ENCODE peak calls at places on chromosomes 7 and 10, in five cellular contexts. One of them, this sample, is unnamed.
A peak's percentile ranks its signal among the peaks of the same experiment; 100 is the strongest.

GRCh38 chr7:81534446-81534845 is 235.4 kb downstream of the HGF start:
- DNase-seq in NCI-H2081: no peak
- DNase-seq in epithelial cell of esophagus: peak; percentile 6
- DNase-seq in AG08396: no peak
- DNase-seq in iris pigment epithelial cell: no peak
- DNase-seq in this sample: no peak

GRCh38 chr10:43307306-43307705 is 40.4 kb upstream of the RASGEF1A start:
- DNase-seq in epithelial cell of esophagus: no peak
- DNase-seq in NCI-H2081: no peak
- DNase-seq in AG08396: no peak
- DNase-seq in iris pigment epithelial cell: no peak
- DNase-seq in this sample: no peak

GRCh38 chr7:146000882-146001281 is 115.7 kb upstream of the CNTNAP2 start:
- DNase-seq in epithelial cell of esophagus: no peak
- DNase-seq in iris pigment epithelial cell: no peak
- DNase-seq in NCI-H2081: no peak
- DNase-seq in AG08396: no peak
- DNase-seq in this sample: no peak

GRCh38 chr7:128904381-128905197 is 5.9 kb downstream of the KCP start:
- DNase-seq in NCI-H2081: peak; percentile 73
- DNase-seq in epithelial cell of esophagus: peak; percentile 69
- DNase-seq in iris pigment epithelial cell: peak; percentile 49
- DNase-seq in AG08396: peak; percentile 78
- DNase-seq in this sample: peak; percentile 67

GRCh38 chr7:33062023-33062781 is at the start of gene NT5C3A:
- DNase-seq in AG08396: peak; percentile 63
- DNase-seq in epithelial cell of esophagus: peak; percentile 56
- DNase-seq in NCI-H2081: peak; percentile 50
- DNase-seq in iris pigment epithelial cell: peak; percentile 43
- DNase-seq in this sample: no peak

GRCh38 chr7:71348751-71349415 is 216.9 kb downstream of the GALNT17 start:
- DNase-seq in AG08396: no peak
- DNase-seq in iris pigment epithelial cell: no peak
- DNase-seq in NCI-H2081: no peak
- DNase-seq in epithelial cell of esophagus: peak; percentile 28
- DNase-seq in this sample: no peak

GRCh38 chr10:122112021-122112616 is 123.2 kb downstream of the TACC2 start:
- DNase-seq in NCI-H2081: no peak
- DNase-seq in iris pigment epithelial cell: no peak
- DNase-seq in epithelial cell of esophagus: peak; percentile 34
- DNase-seq in AG08396: peak; percentile 28
- DNase-seq in this sample: no peak

GRCh38 chr10:85858776-85859515 is 507.6 kb downstream of the GRID1 start:
- DNase-seq in epithelial cell of esophagus: peak; percentile 4
- DNase-seq in NCI-H2081: no peak
- DNase-seq in AG08396: no peak
- DNase-seq in iris pigment epithelial cell: no peak
- DNase-seq in this sample: no peak

GRCh38 chr10:11884706-11885423 is 61.7 kb downstream of the PROSER2 start:
- DNase-seq in NCI-H2081: no peak
- DNase-seq in iris pigment epithelial cell: no peak
- DNase-seq in epithelial cell of esophagus: peak; percentile 89
- DNase-seq in AG08396: no peak
- DNase-seq in this sample: no peak

GRCh38 chr7:33774762-33775523 is 130.4 kb upstream of the BMPER start:
- DNase-seq in epithelial cell of esophagus: peak; percentile 92
- DNase-seq in iris pigment epithelial cell: peak; percentile 89
- DNase-seq in NCI-H2081: peak; percentile 49
- DNase-seq in AG08396: no peak
- DNase-seq in this sample: no peak

GRCh38 chr10:90089724-90090123 is 388.3 kb downstream of the KIF20B start:
- DNase-seq in epithelial cell of esophagus: no peak
- DNase-seq in AG08396: no peak
- DNase-seq in iris pigment epithelial cell: no peak
- DNase-seq in NCI-H2081: no peak
- DNase-seq in this sample: no peak

GRCh38 chr10:89537361-89537760 is 2.0 kb upstream of the SLC16A12 start:
- DNase-seq in NCI-H2081: no peak
- DNase-seq in AG08396: no peak
- DNase-seq in iris pigment epithelial cell: no peak
- DNase-seq in epithelial cell of esophagus: no peak
- DNase-seq in this sample: no peak

GRCh38 chr7:387132-388022 is 97.4 kb downstream of the FOXL3 start:
- DNase-seq in NCI-H2081: no peak
- DNase-seq in iris pigment epithelial cell: no peak
- DNase-seq in epithelial cell of esophagus: no peak
- DNase-seq in AG08396: no peak
- DNase-seq in this sample: no peak

GRCh38 chr7:35280854-35281253 is 27.0 kb upstream of the TBX20 start:
- DNase-seq in epithelial cell of esophagus: no peak
- DNase-seq in AG08396: no peak
- DNase-seq in iris pigment epithelial cell: no peak
- DNase-seq in NCI-H2081: no peak
- DNase-seq in this sample: no peak

GRCh38 chr7:74453321-74454011 is at the start of gene GTF2IRD1:
- DNase-seq in AG08396: peak; percentile 89
- DNase-seq in NCI-H2081: peak; percentile 80
- DNase-seq in epithelial cell of esophagus: peak; percentile 77
- DNase-seq in iris pigment epithelial cell: peak; percentile 86
- DNase-seq in this sample: no peak

GRCh38 chr7:46286346-46286745 is 365.3 kb upstream of the IGFBP3 start:
- DNase-seq in NCI-H2081: no peak
- DNase-seq in iris pigment epithelial cell: no peak
- DNase-seq in epithelial cell of esophagus: peak; percentile 93
- DNase-seq in AG08396: no peak
- DNase-seq in this sample: no peak

GRCh38 chr10:3803884-3804741 is 19.1 kb upstream of the KLF6 start:
- DNase-seq in AG08396: no peak
- DNase-seq in NCI-H2081: no peak
- DNase-seq in iris pigment epithelial cell: peak; percentile 56
- DNase-seq in epithelial cell of esophagus: no peak
- DNase-seq in this sample: no peak

GRCh38 chr10:5343561-5343960 is 21.2 kb upstream of the UCN3 start:
- DNase-seq in epithelial cell of esophagus: no peak
- DNase-seq in NCI-H2081: no peak
- DNase-seq in AG08396: no peak
- DNase-seq in iris pigment epithelial cell: peak; percentile 4
- DNase-seq in this sample: no peak

GRCh38 chr10:21173964-21174669 is 277.0 kb upstream of the NEBL start:
- DNase-seq in epithelial cell of esophagus: peak; percentile 73
- DNase-seq in iris pigment epithelial cell: no peak
- DNase-seq in AG08396: no peak
- DNase-seq in NCI-H2081: peak; percentile 67
- DNase-seq in this sample: no peak

GRCh38 chr7:130849604-130850003 is 115.6 kb upstream of the KLF14 start:
- DNase-seq in epithelial cell of esophagus: no peak
- DNase-seq in AG08396: no peak
- DNase-seq in NCI-H2081: no peak
- DNase-seq in iris pigment epithelial cell: no peak
- DNase-seq in this sample: no peak

GRCh38 chr7:134712196-134712595 is 65.5 kb downstream of the BPGM start:
- DNase-seq in NCI-H2081: no peak
- DNase-seq in iris pigment epithelial cell: no peak
- DNase-seq in epithelial cell of esophagus: no peak
- DNase-seq in AG08396: no peak
- DNase-seq in this sample: no peak

GRCh38 chr7:4783762-4784351 is 8.4 kb downstream of the AP5Z1 start:
- DNase-seq in epithelial cell of esophagus: no peak
- DNase-seq in NCI-H2081: no peak
- DNase-seq in AG08396: no peak
- DNase-seq in iris pigment epithelial cell: no peak
- DNase-seq in this sample: no peak

GRCh38 chr7:73966062-73966940 is 61.7 kb upstream of the ELN start:
- DNase-seq in NCI-H2081: no peak
- DNase-seq in AG08396: no peak
- DNase-seq in epithelial cell of esophagus: peak; percentile 39
- DNase-seq in iris pigment epithelial cell: no peak
- DNase-seq in this sample: peak; percentile 69

GRCh38 chr10:132742837-132743194 is 43.1 kb downstream of the NKX6-2 start:
- DNase-seq in NCI-H2081: no peak
- DNase-seq in epithelial cell of esophagus: no peak
- DNase-seq in AG08396: no peak
- DNase-seq in iris pigment epithelial cell: no peak
- DNase-seq in this sample: no peak

GRCh38 chr7:108253275-108254044 is 123.3 kb upstream of the LAMB4 start:
- DNase-seq in epithelial cell of esophagus: no peak
- DNase-seq in NCI-H2081: no peak
- DNase-seq in iris pigment epithelial cell: peak; percentile 48
- DNase-seq in AG08396: no peak
- DNase-seq in this sample: no peak

GRCh38 chr10:81251457-81252115 is 623.4 kb upstream of the NRG3 start:
- DNase-seq in epithelial cell of esophagus: peak; percentile 0
- DNase-seq in NCI-H2081: no peak
- DNase-seq in AG08396: no peak
- DNase-seq in iris pigment epithelial cell: no peak
- DNase-seq in this sample: no peak

GRCh38 chr10:98790817-98791216 is 344.1 kb upstream of the HPS1 start:
- DNase-seq in AG08396: peak; percentile 13
- DNase-seq in iris pigment epithelial cell: no peak
- DNase-seq in epithelial cell of esophagus: peak; percentile 27
- DNase-seq in NCI-H2081: no peak
- DNase-seq in this sample: no peak

GRCh38 chr7:158228131-158228530 is 359.5 kb downstream of the PTPRN2 start:
- DNase-seq in AG08396: no peak
- DNase-seq in epithelial cell of esophagus: no peak
- DNase-seq in iris pigment epithelial cell: no peak
- DNase-seq in NCI-H2081: no peak
- DNase-seq in this sample: no peak

GRCh38 chr10:79904671-79905321 is 44.1 kb downstream of the SFTPD start:
- DNase-seq in AG08396: peak; percentile 68
- DNase-seq in iris pigment epithelial cell: peak; percentile 69
- DNase-seq in NCI-H2081: peak; percentile 62
- DNase-seq in epithelial cell of esophagus: peak; percentile 62
- DNase-seq in this sample: no peak

GRCh38 chr7:140534743-140535142 is 55.4 kb upstream of the MKRN1 start:
- DNase-seq in iris pigment epithelial cell: no peak
- DNase-seq in epithelial cell of esophagus: no peak
- DNase-seq in AG08396: no peak
- DNase-seq in NCI-H2081: no peak
- DNase-seq in this sample: no peak

GRCh38 chr7:150665882-150666281 is 19.6 kb upstream of the GIMAP2 start:
- DNase-seq in NCI-H2081: no peak
- DNase-seq in iris pigment epithelial cell: no peak
- DNase-seq in AG08396: no peak
- DNase-seq in epithelial cell of esophagus: no peak
- DNase-seq in this sample: no peak

GRCh38 chr10:35434533-35434932 is 98.2 kb downstream of the CCNY start:
- DNase-seq in NCI-H2081: no peak
- DNase-seq in iris pigment epithelial cell: no peak
- DNase-seq in epithelial cell of esophagus: no peak
- DNase-seq in AG08396: no peak
- DNase-seq in this sample: no peak

GRCh38 chr10:77770868-77771175 is 133.2 kb upstream of the KCNMA1 start:
- DNase-seq in NCI-H2081: no peak
- DNase-seq in iris pigment epithelial cell: no peak
- DNase-seq in AG08396: peak; percentile 1
- DNase-seq in epithelial cell of esophagus: no peak
- DNase-seq in this sample: peak; percentile 57

GRCh38 chr10:100793055-100793454 is 47.7 kb downstream of the PAX2 start:
- DNase-seq in iris pigment epithelial cell: no peak
- DNase-seq in AG08396: no peak
- DNase-seq in epithelial cell of esophagus: no peak
- DNase-seq in NCI-H2081: no peak
- DNase-seq in this sample: no peak

GRCh38 chr10:125273023-125273422 is 112.7 kb upstream of the CTBP2 start:
- DNase-seq in AG08396: no peak
- DNase-seq in epithelial cell of esophagus: no peak
- DNase-seq in NCI-H2081: no peak
- DNase-seq in iris pigment epithelial cell: no peak
- DNase-seq in this sample: no peak

GRCh38 chr7:79461660-79462059 is 8.2 kb upstream of the MAGI2 start:
- DNase-seq in AG08396: peak; percentile 39
- DNase-seq in epithelial cell of esophagus: peak; percentile 77
- DNase-seq in NCI-H2081: no peak
- DNase-seq in iris pigment epithelial cell: peak; percentile 94
- DNase-seq in this sample: no peak

GRCh38 chr10:100779329-100779728 is 33.9 kb downstream of the PAX2 start:
- DNase-seq in AG08396: no peak
- DNase-seq in iris pigment epithelial cell: no peak
- DNase-seq in epithelial cell of esophagus: no peak
- DNase-seq in NCI-H2081: no peak
- DNase-seq in this sample: peak; percentile 78

GRCh38 chr7:78226059-78226658 is 427.6 kb downstream of the PHTF2 start:
- DNase-seq in iris pigment epithelial cell: no peak
- DNase-seq in AG08396: peak; percentile 15
- DNase-seq in NCI-H2081: peak; percentile 93
- DNase-seq in epithelial cell of esophagus: peak; percentile 53
- DNase-seq in this sample: no peak

This sample was measured in mesenteric fat pad.